ENCODE peak calls at places on chromosomes 13 and 19, in four cellular contexts. One of them, this sample, is unnamed.

GRCh38 chr13:80180745-80181144 is 160.2 kb downstream of the SPRY2 start:
- DNase-seq in kidney: no peak
- DNase-seq in fibroblast of lung: no peak
- DNase-seq in fibroblast of villous mesenchyme: no peak
- DNase-seq in this sample: no peak

GRCh38 chr13:113364933-113365371 is 1.0 kb upstream of the GRTP1 start:
- DNase-seq in fibroblast of lung: no peak
- DNase-seq in kidney: peak; percentile 82
- DNase-seq in fibroblast of villous mesenchyme: no peak
- DNase-seq in this sample: no peak

GRCh38 chr19:46718934-46719551 is 2.1 kb upstream of the PRKD2 start:
- DNase-seq in fibroblast of lung: no peak
- DNase-seq in fibroblast of villous mesenchyme: no peak
- DNase-seq in kidney: peak; percentile 60
- DNase-seq in this sample: no peak

GRCh38 chr19:53991224-53992113 is at the start of gene CACNG6:
- DNase-seq in kidney: no peak
- DNase-seq in fibroblast of villous mesenchyme: peak; percentile 74
- DNase-seq in fibroblast of lung: no peak
- DNase-seq in this sample: no peak

GRCh38 chr13:106446011-106446410 is 89.5 kb downstream of the EFNB2 start:
- DNase-seq in fibroblast of lung: no peak
- DNase-seq in fibroblast of villous mesenchyme: peak; percentile 46
- DNase-seq in kidney: no peak
- DNase-seq in this sample: no peak

GRCh38 chr19:7515471-7516226 is at the start of gene ZNF358:
- DNase-seq in fibroblast of lung: peak; percentile 82
- DNase-seq in fibroblast of villous mesenchyme: peak; percentile 58
- DNase-seq in kidney: peak; percentile 92
- DNase-seq in this sample: no peak

GRCh38 chr13:73212482-73212881 is 153.7 kb downstream of the KLF5 start:
- DNase-seq in kidney: no peak
- DNase-seq in fibroblast of lung: no peak
- DNase-seq in fibroblast of villous mesenchyme: no peak
- DNase-seq in this sample: no peak

GRCh38 chr19:49512970-49513745 is 697 bp downstream of the FCGRT start:
- DNase-seq in fibroblast of lung: no peak
- DNase-seq in fibroblast of villous mesenchyme: no peak
- DNase-seq in kidney: peak; percentile 84
- DNase-seq in this sample: no peak

GRCh38 chr13:42108217-42108616 is 59.8 kb downstream of the DGKH start:
- DNase-seq in fibroblast of lung: no peak
- DNase-seq in kidney: no peak
- DNase-seq in fibroblast of villous mesenchyme: no peak
- DNase-seq in this sample: no peak

GRCh38 chr13:71864094-71864980 is 2.7 kb downstream of the DACH1 start:
- DNase-seq in fibroblast of villous mesenchyme: peak; percentile 49
- DNase-seq in kidney: peak; percentile 90
- DNase-seq in fibroblast of lung: peak; percentile 43
- DNase-seq in this sample: no peak

GRCh38 chr13:99984463-99985242 is 3.1 kb downstream of the ZIC2 start:
- DNase-seq in fibroblast of villous mesenchyme: no peak
- DNase-seq in kidney: no peak
- DNase-seq in fibroblast of lung: no peak
- DNase-seq in this sample: no peak

GRCh38 chr13:48636550-48636949 is 17.2 kb upstream of the CYSLTR2 start:
- DNase-seq in fibroblast of lung: peak; percentile 27
- DNase-seq in kidney: no peak
- DNase-seq in fibroblast of villous mesenchyme: peak; percentile 78
- DNase-seq in this sample: no peak

GRCh38 chr13:98206946-98207345 is 29.9 kb upstream of the RNF113B start:
- DNase-seq in fibroblast of villous mesenchyme: peak; percentile 100
- DNase-seq in kidney: no peak
- DNase-seq in fibroblast of lung: peak; percentile 88
- DNase-seq in this sample: no peak

GRCh38 chr19:35318679-35319448 is 10.1 kb upstream of the CD22 start:
- DNase-seq in fibroblast of villous mesenchyme: peak; percentile 46
- DNase-seq in fibroblast of lung: peak; percentile 58
- DNase-seq in kidney: peak; percentile 90
- DNase-seq in this sample: peak; percentile 35

GRCh38 chr19:10553943-10554381 is 10.3 kb downstream of the ATG4D start:
- DNase-seq in fibroblast of lung: no peak
- DNase-seq in fibroblast of villous mesenchyme: no peak
- DNase-seq in kidney: no peak
- DNase-seq in this sample: no peak

GRCh38 chr13:113161433-113161832 is 3.0 kb downstream of the PROZ start:
- DNase-seq in fibroblast of lung: no peak
- DNase-seq in fibroblast of villous mesenchyme: no peak
- DNase-seq in kidney: no peak
- DNase-seq in this sample: no peak

GRCh38 chr19:48474084-48474592 is 5.0 kb downstream of the CYTH2 start:
- DNase-seq in fibroblast of villous mesenchyme: no peak
- DNase-seq in fibroblast of lung: no peak
- DNase-seq in kidney: no peak
- DNase-seq in this sample: no peak

GRCh38 chr19:38323276-38323675 is 3.6 kb downstream of the KCNK6 start:
- DNase-seq in fibroblast of villous mesenchyme: no peak
- DNase-seq in kidney: no peak
- DNase-seq in fibroblast of lung: no peak
- DNase-seq in this sample: no peak

GRCh38 chr13:81379183-81379582 is 1038.3 kb upstream of the SPRY2 start:
- DNase-seq in fibroblast of villous mesenchyme: no peak
- DNase-seq in fibroblast of lung: no peak
- DNase-seq in kidney: no peak
- DNase-seq in this sample: no peak

GRCh38 chr13:29886446-29886845 is 36.0 kb upstream of the UBL3 start:
- DNase-seq in fibroblast of lung: no peak
- DNase-seq in kidney: no peak
- DNase-seq in fibroblast of villous mesenchyme: no peak
- DNase-seq in this sample: no peak

GRCh38 chr13:71056581-71056980 is 810.4 kb downstream of the DACH1 start:
- DNase-seq in fibroblast of lung: no peak
- DNase-seq in kidney: no peak
- DNase-seq in fibroblast of villous mesenchyme: no peak
- DNase-seq in this sample: no peak

GRCh38 chr13:113202912-113203311 is 5.6 kb downstream of the PCID2 start:
- DNase-seq in fibroblast of villous mesenchyme: no peak
- DNase-seq in fibroblast of lung: no peak
- DNase-seq in kidney: no peak
- DNase-seq in this sample: no peak

GRCh38 chr13:51221674-51222509 is at the start of gene FAM124A:
- DNase-seq in fibroblast of lung: peak; percentile 20
- DNase-seq in fibroblast of villous mesenchyme: peak; percentile 24
- DNase-seq in kidney: peak; percentile 75
- DNase-seq in this sample: no peak
- H3K4me3 ChIP-seq in fibroblast of lung: peak within 1 kb of the TSS; percentile 68
- H3K4me3 ChIP-seq in fibroblast of villous mesenchyme: peak within 1 kb of the TSS; percentile 67
- H3K4me3 ChIP-seq in kidney: peak within 1 kb of the TSS; percentile 81
- H3K4me3 ChIP-seq in this sample: peak within 1 kb of the TSS; percentile 91

GRCh38 chr13:78876915-78877549 is 218.1 kb upstream of the OBI1 start:
- DNase-seq in fibroblast of villous mesenchyme: no peak
- DNase-seq in fibroblast of lung: no peak
- DNase-seq in kidney: peak; percentile 50
- DNase-seq in this sample: no peak

GRCh38 chr13:78881746-78882145 is 222.8 kb upstream of the OBI1 start:
- DNase-seq in fibroblast of villous mesenchyme: no peak
- DNase-seq in fibroblast of lung: no peak
- DNase-seq in kidney: no peak
- DNase-seq in this sample: no peak

GRCh38 chr13:78881054-78881453 is 222.1 kb upstream of the OBI1 start:
- DNase-seq in fibroblast of lung: no peak
- DNase-seq in fibroblast of villous mesenchyme: no peak
- DNase-seq in kidney: no peak
- DNase-seq in this sample: no peak

GRCh38 chr13:78875792-78876580 is 217.0 kb upstream of the OBI1 start:
- DNase-seq in fibroblast of villous mesenchyme: no peak
- DNase-seq in fibroblast of lung: no peak
- DNase-seq in kidney: peak; percentile 56
- DNase-seq in this sample: no peak
- TF ChIP-seq CTCF in fibroblast of villous mesenchyme: no peak
- TF ChIP-seq CTCF in fibroblast of lung: no peak
- TF ChIP-seq CTCF in kidney: no peak
- TF ChIP-seq CTCF in this sample: peak; percentile 4

GRCh38 chr13:33606692-33607091 is 211.3 kb upstream of the RFC3 start:
- DNase-seq in fibroblast of villous mesenchyme: peak; percentile 36
- DNase-seq in kidney: no peak
- DNase-seq in fibroblast of lung: peak; percentile 20
- DNase-seq in this sample: no peak
- H3K4me3 ChIP-seq in fibroblast of villous mesenchyme: no peak overlapping the region
- H3K4me3 ChIP-seq in kidney: no peak overlapping the region
- H3K4me3 ChIP-seq in fibroblast of lung: no peak overlapping the region
- H3K4me3 ChIP-seq in this sample: no peak overlapping the region

DNA sequence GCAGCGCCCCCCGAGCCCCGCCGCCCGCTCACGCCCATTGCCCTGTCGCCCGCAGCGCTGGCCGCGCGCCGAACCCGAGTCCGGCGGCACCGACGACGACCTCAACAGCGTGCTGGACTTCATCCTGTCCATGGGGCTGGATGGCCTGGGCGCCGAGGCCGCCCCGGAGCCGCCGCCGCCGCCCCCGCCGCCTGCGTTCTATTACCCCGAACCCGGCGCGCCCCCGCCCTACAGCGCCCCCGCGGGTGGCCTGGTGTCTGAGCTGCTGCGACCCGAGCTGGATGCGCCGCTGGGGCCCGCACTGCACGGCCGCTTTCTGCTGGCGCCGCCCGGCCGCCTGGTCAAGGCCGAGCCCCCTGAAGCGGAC is 518 bp downstream of the KLF2 start:
- DNase-seq in fibroblast of lung: no peak
- DNase-seq in fibroblast of villous mesenchyme: no peak
- DNase-seq in kidney: no peak
- DNase-seq in this sample: no peak
- TF ChIP-seq CTCF in fibroblast of lung: no peak
- TF ChIP-seq CTCF in fibroblast of villous mesenchyme: peak; percentile 10
- TF ChIP-seq CTCF in kidney: no peak
- TF ChIP-seq CTCF in this sample: no peak

GRCh38 chr19:12141405-12141736 is 1.2 kb upstream of the ZNF20 start:
- DNase-seq in kidney: no peak
- DNase-seq in fibroblast of lung: no peak
- DNase-seq in fibroblast of villous mesenchyme: no peak
- DNase-seq in this sample: no peak
- H3K4me3 ChIP-seq in kidney: no peak overlapping the region
- H3K4me3 ChIP-seq in fibroblast of lung: no peak overlapping the region
- H3K4me3 ChIP-seq in fibroblast of villous mesenchyme: no peak overlapping the region
- H3K4me3 ChIP-seq in this sample: no peak overlapping the region

DNA sequence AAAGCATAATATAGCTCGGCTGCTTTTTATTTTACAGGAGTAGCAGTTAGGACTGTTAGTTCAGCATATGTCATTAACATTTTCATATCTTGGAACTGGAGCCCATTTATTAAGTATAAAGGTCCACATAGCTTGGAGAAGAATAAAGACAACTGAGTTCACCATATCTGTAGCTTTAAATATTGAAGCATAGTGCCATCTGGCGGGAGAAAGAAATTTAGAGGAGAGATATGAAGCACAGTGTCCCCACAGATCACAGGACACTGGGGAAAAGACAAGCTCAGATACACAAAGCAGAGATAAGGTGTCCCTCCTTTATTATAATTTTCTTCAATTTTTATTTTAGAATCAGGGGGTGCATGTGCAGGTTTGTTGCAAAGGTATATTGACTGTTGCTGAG is 104.7 kb upstream of the FREM2 start:
- DNase-seq in kidney: no peak
- DNase-seq in fibroblast of lung: peak; percentile 44
- DNase-seq in fibroblast of villous mesenchyme: peak; percentile 46
- DNase-seq in this sample: no peak
- TF ChIP-seq CTCF in kidney: peak; percentile 28
- TF ChIP-seq CTCF in fibroblast of lung: peak; percentile 43
- TF ChIP-seq CTCF in fibroblast of villous mesenchyme: peak; percentile 51
- TF ChIP-seq CTCF in this sample: peak; percentile 49

DNA sequence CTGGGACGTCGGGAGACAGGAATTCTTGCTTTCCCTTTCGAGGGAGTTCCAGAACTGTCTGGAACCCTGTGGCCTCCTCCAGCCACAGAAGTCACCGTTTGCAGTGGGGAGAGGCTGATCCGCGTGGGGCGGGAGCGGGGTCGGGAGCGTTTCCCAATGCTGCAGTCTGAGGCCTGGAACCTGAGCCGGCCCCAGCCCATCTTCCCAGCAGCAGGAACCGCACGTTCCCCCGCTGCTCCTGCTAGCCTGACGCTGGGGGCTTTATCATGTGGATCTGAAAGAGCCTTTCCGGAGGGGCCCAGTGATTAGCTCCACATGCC is 13.4 kb downstream of the DPP9 start:
- DNase-seq in fibroblast of villous mesenchyme: no peak
- DNase-seq in kidney: no peak
- DNase-seq in fibroblast of lung: no peak
- DNase-seq in this sample: no peak
- H3K4me3 ChIP-seq in fibroblast of villous mesenchyme: no peak overlapping the region
- H3K4me3 ChIP-seq in kidney: no peak overlapping the region
- H3K4me3 ChIP-seq in fibroblast of lung: no peak overlapping the region
- H3K4me3 ChIP-seq in this sample: no peak overlapping the region

DNA sequence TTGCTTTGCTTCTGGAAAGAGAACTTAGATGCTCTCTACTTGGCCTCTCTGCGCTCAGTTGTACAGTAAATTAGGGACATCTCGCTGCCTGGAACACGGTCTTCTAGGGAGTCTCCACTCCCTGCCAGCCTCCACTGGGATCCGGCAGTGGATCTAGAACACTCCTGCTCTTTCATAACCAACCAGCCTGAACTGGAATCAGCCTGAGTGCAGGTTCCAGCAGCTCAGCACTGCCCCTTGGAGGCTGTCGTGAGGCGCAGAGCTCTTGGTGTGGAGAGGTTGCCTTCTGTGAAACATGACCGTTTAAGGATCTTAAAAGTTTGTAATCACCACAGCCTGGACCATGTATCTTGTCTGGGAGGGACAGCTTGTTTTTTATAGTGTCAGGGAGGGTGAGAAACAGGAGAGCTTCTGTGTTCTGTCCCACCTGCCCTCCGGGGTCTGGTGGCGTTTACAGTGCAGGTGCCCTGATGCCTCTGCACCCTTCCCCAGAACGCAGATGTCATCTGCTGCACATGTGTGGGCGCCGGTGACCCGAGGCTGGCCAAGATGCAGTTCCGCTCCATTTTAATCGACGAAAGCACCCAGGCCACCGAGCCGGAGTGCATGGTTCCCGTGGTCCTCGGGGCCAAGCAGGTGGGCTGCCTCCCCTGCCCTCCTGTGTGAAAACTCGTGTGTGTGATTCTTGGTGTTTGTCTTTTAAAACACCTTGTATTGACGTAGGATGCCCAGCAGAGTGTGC is 24.8 kb downstream of the UPF1 start:
- DNase-seq in fibroblast of villous mesenchyme: peak; percentile 46
- DNase-seq in kidney: no peak
- DNase-seq in fibroblast of lung: peak; percentile 52
- DNase-seq in this sample: no peak
- TF ChIP-seq CTCF in fibroblast of villous mesenchyme: peak; percentile 47
- TF ChIP-seq CTCF in kidney: peak; percentile 47
- TF ChIP-seq CTCF in fibroblast of lung: peak; percentile 37
- TF ChIP-seq CTCF in this sample: peak; percentile 44

GRCh38 chr13:54805743-54806142 is 1777.1 kb downstream of the OLFM4 start:
- DNase-seq in fibroblast of lung: no peak
- DNase-seq in kidney: no peak
- DNase-seq in fibroblast of villous mesenchyme: no peak
- DNase-seq in this sample: no peak
- H3K4me3 ChIP-seq in fibroblast of lung: no peak overlapping the region
- H3K4me3 ChIP-seq in kidney: no peak overlapping the region
- H3K4me3 ChIP-seq in fibroblast of villous mesenchyme: no peak overlapping the region
- H3K4me3 ChIP-seq in this sample: no peak overlapping the region

GRCh38 chr13:63455938-63456337 is 2040.3 kb upstream of the PCDH20 start:
- DNase-seq in kidney: no peak
- DNase-seq in fibroblast of lung: no peak
- DNase-seq in fibroblast of villous mesenchyme: no peak
- DNase-seq in this sample: no peak
- TF ChIP-seq CTCF in kidney: no peak
- TF ChIP-seq CTCF in fibroblast of lung: no peak
- TF ChIP-seq CTCF in fibroblast of villous mesenchyme: no peak
- TF ChIP-seq CTCF in this sample: peak; percentile 23

This sample was measured in retinal pigment epithelial cell.